ENCODE peak calls at places on chromosomes 7 and 10, in eight cellular contexts. L, R, Z, T, E, I, Q and U are unnamed samples.

GRCh38 chr10:70806841-70807240 is 8.9 kb upstream of the SGPL1 start:
- DNase-seq in E (no peak), T (no peak), R (no peak), L (no peak), I (no peak), Z (no peak), Q (no peak), U (no peak)

GRCh38 chr10:106147050-106147449 is 1017.5 kb downstream of the SORCS1 start:
- DNase-seq in L (no peak), Q (no peak), I (no peak), E (no peak), T (no peak), R (no peak), Z (no peak), U (no peak)

GRCh38 chr10:87094373-87095240 is at the start of the genes GLUD1 and SHLD2:
- DNase-seq in L (peak), Q (peak), R (peak), Z (peak), E (peak), T (peak), I (peak), U (peak)

GRCh38 chr10:8133146-8133545 is 78.7 kb downstream of the GATA3 start:
- DNase-seq in R (no peak), T (no peak), L (no peak), I (no peak), Z (no peak), E (no peak), Q (no peak), U (no peak)

GRCh38 chr10:23096814-23097549 is 1.6 kb downstream of the MSRB2 start:
- DNase-seq in L (peak), Z (no peak), E (peak), I (no peak), T (no peak), R (no peak), Q (peak), U (peak)

GRCh38 chr7:2926120-2926897 is 82.2 kb upstream of the GNA12 start:
- DNase-seq in Q (no peak), Z (peak), L (no peak), T (no peak), E (no peak), I (peak), R (no peak), U (no peak)

GRCh38 chr10:96618648-96619047 is 31.8 kb upstream of the TM9SF3 start:
- DNase-seq in L (no peak), R (peak), I (no peak), E (peak), Z (no peak), T (no peak), Q (no peak), U (peak)

GRCh38 chr7:51246258-51247245 is 70.1 kb downstream of the COBL start:
- DNase-seq in Q (no peak), E (no peak), L (no peak), I (peak), T (no peak), R (peak), Z (no peak), U (no peak)

GRCh38 chr10:28139138-28139537 is 140.3 kb upstream of the ODAD2 start:
- DNase-seq in R (no peak), L (no peak), I (no peak), E (no peak), Z (no peak), Q (no peak), T (no peak), U (no peak)

GRCh38 chr10:109899578-109900355 is 23.5 kb downstream of the XPNPEP1 start:
- DNase-seq in Z (no peak), L (no peak), T (no peak), Q (peak), R (no peak), I (no peak), E (no peak), U (no peak)

GRCh38 chr10:35420827-35421552 is 84.7 kb downstream of the CCNY start:
- DNase-seq in L (no peak), R (no peak), I (no peak), T (no peak), E (no peak), Z (no peak), Q (no peak), U (no peak)

GRCh38 chr10:97713351-97713827 is at the start of gene MARVELD1:
- DNase-seq in E (peak), T (peak), R (peak), L (peak), Z (no peak), I (peak), Q (peak), U (no peak)
- TF ChIP-seq POLR2A in E (no peak), T (peak), R (peak), L (no peak), Z (no peak), I (no peak), Q (no peak), U (no peak)

DNA sequence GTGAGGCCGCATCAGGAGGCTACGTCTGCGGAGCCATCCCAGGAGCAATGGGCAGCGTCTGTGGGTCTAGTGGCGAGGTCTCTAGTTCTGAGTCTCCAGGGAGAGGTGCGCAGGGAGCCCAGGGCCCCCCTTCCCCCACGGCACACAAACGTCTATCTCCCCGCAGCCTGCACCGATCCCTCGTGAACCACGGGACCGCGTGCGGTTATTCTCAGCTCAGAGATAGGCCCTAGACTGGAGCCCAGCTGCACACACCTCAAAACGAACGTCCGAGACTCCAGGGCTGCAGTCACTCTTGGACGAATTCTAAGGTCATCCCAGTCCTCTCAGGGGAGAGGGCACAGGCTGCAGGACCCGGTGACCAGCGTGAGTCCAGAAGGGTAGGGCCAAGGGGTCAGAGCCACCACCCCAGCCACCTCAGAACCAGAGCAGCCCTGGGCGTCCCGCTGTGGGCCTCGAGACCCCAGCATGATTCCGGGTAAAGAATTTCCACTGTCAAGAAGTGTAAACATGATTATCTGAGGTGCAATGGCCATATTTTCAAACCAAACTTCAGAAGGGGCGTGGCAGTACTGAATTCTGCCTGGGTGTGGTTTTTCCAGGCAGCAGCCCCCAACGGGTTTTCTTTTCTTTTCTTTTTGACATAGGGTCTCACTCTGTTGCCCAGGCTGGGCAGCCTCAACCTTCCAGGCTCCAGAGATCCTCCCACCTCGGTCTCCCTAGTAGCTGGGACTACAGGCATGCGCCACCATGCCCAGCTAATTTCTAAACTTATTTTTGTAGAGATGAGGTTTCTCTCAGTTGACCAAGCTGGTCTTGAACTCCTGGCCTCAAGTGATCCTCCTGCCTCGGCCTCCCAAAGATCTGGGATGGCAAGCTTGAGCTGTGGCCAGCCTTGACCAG is 57.5 kb downstream of the PWWP2B start:
- DNase-seq in Q (no peak), E (no peak), L (no peak), Z (peak), R (no peak), T (no peak), I (no peak), U (no peak)
- TF ChIP-seq POLR2A in Q (no peak), E (no peak), L (no peak), Z (no peak), R (no peak), T (no peak), I (no peak), U (no peak)

DNA sequence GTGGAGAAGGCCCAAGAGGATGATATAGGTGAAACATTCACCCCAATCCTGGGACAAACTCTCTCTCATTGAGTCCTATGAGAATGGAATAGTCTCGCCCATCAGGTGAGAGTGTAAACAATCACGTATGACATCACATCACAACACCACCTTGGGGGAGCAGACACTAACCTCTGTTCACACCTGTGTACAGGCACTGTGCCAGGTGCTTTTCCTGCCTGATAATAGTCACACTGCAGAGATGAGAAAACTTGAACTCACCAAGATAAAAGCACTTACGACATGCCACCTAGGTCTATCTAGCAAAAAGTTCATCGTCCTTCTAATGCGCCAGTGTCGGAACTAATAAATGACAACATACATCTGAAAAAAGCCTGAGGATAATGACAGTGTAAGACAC is 187.8 kb downstream of the FAM107B start:
- DNase-seq in E (peak), L (no peak), Z (no peak), R (no peak), T (no peak), Q (no peak), I (no peak), U (no peak)
- TF ChIP-seq POLR2A in E (no peak), L (no peak), Z (no peak), R (no peak), T (no peak), Q (no peak), I (no peak), U (no peak)

GRCh38 chr10:88992945-88993537 is 2.4 kb downstream of the FAS start:
- DNase-seq in L (no peak), Q (no peak), E (no peak), Z (no peak), R (no peak), T (no peak), I (no peak), U (no peak)

GRCh38 chr10:88991161-88991899 is 732 bp downstream of the FAS start:
- DNase-seq in T (peak), Q (peak), L (peak), I (peak), Z (peak), E (peak), R (peak), U (peak)

GRCh38 chr10:88991900-88992237 is 1.3 kb downstream of the FAS start:
- DNase-seq in Q (no peak), I (no peak), T (no peak), R (no peak), E (no peak), Z (no peak), L (no peak), U (no peak)

GRCh38 chr10:88995156-88995876 is 4.7 kb downstream of the FAS start:
- DNase-seq in Q (no peak), E (no peak), T (no peak), I (no peak), R (no peak), L (no peak), Z (no peak), U (peak)

DNA sequence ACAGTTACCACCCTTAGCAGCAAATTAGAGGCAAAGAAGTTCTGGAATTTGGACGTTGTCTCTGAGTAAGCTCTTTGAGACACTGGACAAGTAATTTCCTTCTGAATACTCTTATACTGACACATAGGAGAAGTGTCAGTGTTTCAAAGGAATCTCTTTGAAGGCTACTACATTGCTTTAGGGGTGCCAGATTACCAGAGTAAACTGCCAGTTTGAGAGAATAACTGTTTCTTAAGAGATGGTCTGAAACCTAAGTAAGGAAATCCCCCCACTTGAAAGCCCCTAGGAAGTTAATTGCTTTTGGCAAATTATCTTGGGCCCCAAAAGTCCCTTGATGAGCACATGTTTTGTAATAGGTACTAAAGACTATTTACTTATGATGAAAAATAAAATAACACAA is 3.4 kb downstream of the FAS start:
- DNase-seq in R (no peak), Z (no peak), T (no peak), Q (no peak), E (no peak), I (no peak), L (no peak), U (no peak)
- TF ChIP-seq POLR2A in R (no peak), Z (no peak), T (no peak), Q (no peak), E (no peak), I (no peak), L (no peak), U (no peak)

DNA sequence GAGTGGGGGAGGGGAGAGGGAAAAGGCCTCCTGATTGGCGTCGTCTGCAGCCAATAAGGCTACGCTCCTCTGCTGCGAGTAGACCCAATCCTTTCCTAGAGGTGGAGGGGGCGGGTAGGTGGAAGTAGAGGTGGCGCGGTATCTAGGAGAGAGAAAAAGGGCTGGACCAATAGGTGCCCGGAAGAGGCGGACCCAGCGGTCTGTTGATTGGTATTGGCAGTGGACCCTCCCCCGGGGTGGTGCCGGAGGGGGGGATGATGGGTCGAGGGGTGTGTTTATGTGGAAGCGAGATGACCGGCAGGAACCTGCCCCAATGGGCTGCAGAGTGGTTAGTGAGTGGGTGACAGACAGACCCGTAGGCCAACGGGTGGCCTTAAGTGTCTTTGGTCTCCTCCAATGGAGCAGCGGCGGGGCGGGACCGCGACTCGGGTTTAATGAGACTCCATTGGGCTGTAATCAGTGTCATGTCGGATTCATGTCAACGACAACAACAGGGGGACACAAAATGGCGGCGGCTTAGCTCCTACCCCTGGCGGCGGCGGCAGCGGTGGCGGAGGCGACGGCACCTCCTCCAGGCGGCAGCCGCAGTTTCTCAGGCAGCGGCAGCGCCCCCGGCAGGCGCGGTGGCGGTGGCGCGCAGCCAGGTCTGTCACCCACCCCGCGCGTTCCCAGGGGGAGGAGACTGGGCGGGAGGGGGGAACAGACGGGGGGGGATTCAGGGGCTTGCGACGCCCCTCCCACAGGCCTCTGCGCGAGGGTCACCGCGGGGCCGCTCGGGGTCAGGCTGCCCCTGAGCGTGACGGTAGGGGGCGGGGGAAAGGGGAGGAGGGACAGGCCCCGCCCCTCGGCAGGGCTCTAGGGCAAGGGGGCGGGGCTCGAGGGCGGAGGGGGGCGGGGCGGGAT is at the start of gene KAT6B:
- DNase-seq in Z (peak), T (peak), R (peak), L (peak), Q (peak), I (peak), E (peak), U (peak)
- TF ChIP-seq POLR2A in Z (no peak), T (peak), R (peak), L (peak), Q (no peak), I (peak), E (peak), U (peak)

GRCh38 chr7:102425639-102426267 is 7.6 kb upstream of the ORAI2 start:
- DNase-seq in T (no peak), Q (no peak), R (no peak), I (peak), E (peak), L (no peak), Z (peak), U (peak)
- TF ChIP-seq POLR2A in T (peak), Q (no peak), R (no peak), I (peak), E (peak), L (no peak), Z (peak), U (peak)

GRCh38 chr10:68077026-68077425 is 1.9 kb upstream of the HERC4 start:
- DNase-seq in I (no peak), E (no peak), R (no peak), Q (no peak), T (no peak), Z (no peak), L (no peak), U (no peak)

GRCh38 chr10:68075550-68076004 is 494 bp upstream of the HERC4 start:
- DNase-seq in Z (no peak), R (no peak), L (no peak), T (no peak), I (no peak), E (no peak), Q (no peak), U (no peak)

GRCh38 chr10:68073631-68074403 is 1.3 kb downstream of the HERC4 start:
- DNase-seq in T (no peak), E (no peak), R (no peak), I (no peak), L (no peak), Q (no peak), Z (no peak), U (peak)

GRCh38 chr10:68074404-68074774 is 694 bp downstream of the HERC4 start:
- DNase-seq in L (no peak), I (no peak), T (no peak), R (no peak), E (no peak), Z (no peak), Q (no peak), U (no peak)

GRCh38 chr10:68074775-68075549 is at the start of gene HERC4:
- DNase-seq in E (peak), Q (peak), R (peak), Z (peak), L (peak), T (peak), I (peak), U (peak)
- TF ChIP-seq POLR2A in E (peak), Q (no peak), R (peak), Z (peak), L (peak), T (peak), I (peak), U (peak)

GRCh38 chr10:80204193-80204714 is 1.1 kb downstream of the ANXA11 start:
- DNase-seq in I (peak), T (peak), E (peak), L (no peak), R (no peak), Z (peak), Q (no peak), U (no peak)
- TF ChIP-seq POLR2A in I (peak), T (no peak), E (peak), L (no peak), R (no peak), Z (no peak), Q (no peak), U (no peak)